ENCODE peak calls at places on chromosomes 12 and 14, in six cellular contexts. G is K562, Y is HepG2, P is mammary epithelial cell, C is DND-41, W is fibroblast of lung. B is an unnamed sample.

GRCh38 chr14:106318700-106319099 is 792.3 kb downstream of the TMEM121 start:
- DNase-seq in G (peak), C (peak), P (no peak), Y (no peak), W (no peak), B (no peak)

GRCh38 chr14:51304956-51305355 is 64.9 kb downstream of the TMX1 start:
- DNase-seq in W (peak), Y (no peak), G (no peak), C (no peak), P (peak), B (no peak)

GRCh38 chr12:71158361-71158882 is 623 bp upstream of the TSPAN8 start:
- DNase-seq in P (no peak), C (no peak), G (no peak), W (peak), Y (peak), B (peak)

GRCh38 chr12:94180558-94181296 is 32.4 kb downstream of the PLXNC1 start:
- DNase-seq in P (peak), Y (peak), C (no peak), G (no peak), W (peak), B (no peak)

GRCh38 chr12:19778111-19778688 is 338.9 kb downstream of the AEBP2 start:
- DNase-seq in P (no peak), Y (no peak), W (peak), G (no peak), C (no peak), B (no peak)

GRCh38 chr12:83826112-83826511 is 1086.5 kb downstream of the SLC6A15 start:
- DNase-seq in Y (no peak), G (peak), W (no peak), C (peak), P (peak), B (peak)

GRCh38 chr12:50221228-50222008 is 54.2 kb upstream of the CERS5 start:
- DNase-seq in C (peak), G (peak), Y (no peak), W (peak), P (peak), B (no peak)

GRCh38 chr12:43099691-43100163 is 452.3 kb downstream of the ADAMTS20 start:
- DNase-seq in W (peak), G (no peak), Y (no peak), P (no peak), C (no peak), B (no peak)

GRCh38 chr12:1760566-1761382 is 59.6 kb upstream of the LRTM2 start:
- DNase-seq in P (peak), C (no peak), Y (peak), G (peak), W (peak), B (no peak)

GRCh38 chr14:69719501-69719951 is 47.4 kb upstream of the SRSF5 start:
- DNase-seq in W (peak), Y (no peak), P (peak), C (no peak), G (no peak), B (no peak)

GRCh38 chr12:94571556-94571955 is 78.8 kb downstream of the TMCC3 start:
- DNase-seq in C (no peak), P (peak), W (peak), G (no peak), Y (peak), B (peak)

GRCh38 chr14:99952453-99952852 is 112.8 kb upstream of the EVL start:
- DNase-seq in P (no peak), W (no peak), Y (no peak), C (no peak), G (no peak), B (no peak)
- H3K9ac ChIP-seq in P (no peak), W (no peak), Y (no peak), C (no peak), G (no peak), B (no peak)

GRCh38 chr12:131380220-131380957 is 330.5 kb upstream of the SFSWAP start:
- DNase-seq in C (no peak), P (no peak), W (no peak), G (no peak), Y (no peak), B (no peak)
- H3K9ac ChIP-seq in C (no peak), P (no peak), W (no peak), G (no peak), Y (no peak), B (no peak)

GRCh38 chr12:89238593-89238992 is 113.7 kb downstream of the DUSP6 start:
- DNase-seq in W (no peak), G (no peak), C (peak), P (no peak), Y (no peak), B (no peak)
- H3K9ac ChIP-seq in W (no peak), G (no peak), C (peak), P (no peak), Y (no peak), B (no peak)

DNA sequence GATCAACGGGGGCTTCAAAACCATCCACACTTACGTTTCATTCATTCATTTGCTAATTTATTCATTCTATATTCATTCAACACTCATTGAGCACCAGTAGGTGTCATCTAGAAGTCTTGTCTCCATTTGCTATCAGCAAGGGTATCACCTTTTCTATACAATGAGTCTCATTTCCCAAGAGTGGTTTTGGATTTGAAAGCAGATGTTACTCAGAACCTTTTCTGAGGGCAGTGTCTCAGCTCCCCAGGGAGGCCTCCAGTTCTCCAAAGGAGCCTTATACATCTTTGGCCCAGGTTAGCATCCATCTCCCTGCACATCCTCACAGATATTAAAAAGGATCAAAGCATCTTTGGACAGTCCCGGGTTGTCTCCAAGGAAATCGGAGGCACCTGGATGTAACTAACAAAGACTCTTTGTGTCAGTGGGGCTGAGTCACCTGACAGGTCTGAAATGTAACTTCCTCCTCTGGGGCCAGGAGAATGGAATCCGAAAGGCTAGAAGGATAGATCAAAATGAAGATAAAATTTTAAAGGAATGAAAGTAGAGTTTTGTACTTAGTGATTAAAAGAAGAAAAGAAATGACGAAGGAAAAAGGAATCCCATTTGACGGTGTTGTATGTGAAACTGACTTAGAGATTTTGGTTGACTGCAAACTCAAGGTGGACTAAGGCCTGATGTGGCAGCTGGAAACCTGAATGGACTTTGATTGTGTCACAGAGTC is 103.0 kb downstream of the VCPKMT start:
- DNase-seq in G (no peak), C (no peak), P (peak), Y (peak), W (peak), B (peak)
- H3K9ac ChIP-seq in G (no peak), C (no peak), P (peak), Y (no peak), W (no peak), B (no peak)

GRCh38 chr12:4027412-4027811 is 154.2 kb upstream of the PARP11 start:
- DNase-seq in W (no peak), C (peak), Y (peak), G (no peak), P (no peak), B (no peak)

GRCh38 chr12:4034926-4035325 is 161.7 kb upstream of the PARP11 start:
- DNase-seq in Y (peak), P (no peak), G (no peak), C (no peak), W (no peak), B (no peak)

GRCh38 chr12:4032906-4033628 is 159.9 kb upstream of the PARP11 start:
- DNase-seq in W (peak), G (no peak), C (no peak), P (peak), Y (no peak), B (no peak)

GRCh38 chr12:4031703-4032291 is 158.6 kb upstream of the PARP11 start:
- DNase-seq in C (no peak), G (no peak), P (peak), W (peak), Y (no peak), B (peak)

GRCh38 chr12:4030938-4031702 is 157.9 kb upstream of the PARP11 start:
- DNase-seq in W (peak), G (peak), Y (peak), C (no peak), P (peak), B (peak)
- H3K9ac ChIP-seq in W (peak), G (no peak), Y (no peak), C (no peak), P (peak), B (peak)

GRCh38 chr14:91332448-91333059 is 85.1 kb downstream of the CCDC88C start:
- DNase-seq in G (peak), C (no peak), P (no peak), Y (peak), W (no peak), B (peak)

GRCh38 chr14:91333640-91334039 is 84.0 kb downstream of the CCDC88C start:
- DNase-seq in Y (no peak), W (no peak), P (no peak), G (no peak), C (no peak), B (no peak)

GRCh38 chr14:91336093-91336450 is 81.5 kb downstream of the CCDC88C start:
- DNase-seq in G (no peak), Y (no peak), C (no peak), W (no peak), P (no peak), B (no peak)

GRCh38 chr14:91337699-91338335 is 79.8 kb downstream of the CCDC88C start:
- DNase-seq in Y (no peak), P (no peak), C (no peak), G (no peak), W (no peak), B (no peak)

DNA sequence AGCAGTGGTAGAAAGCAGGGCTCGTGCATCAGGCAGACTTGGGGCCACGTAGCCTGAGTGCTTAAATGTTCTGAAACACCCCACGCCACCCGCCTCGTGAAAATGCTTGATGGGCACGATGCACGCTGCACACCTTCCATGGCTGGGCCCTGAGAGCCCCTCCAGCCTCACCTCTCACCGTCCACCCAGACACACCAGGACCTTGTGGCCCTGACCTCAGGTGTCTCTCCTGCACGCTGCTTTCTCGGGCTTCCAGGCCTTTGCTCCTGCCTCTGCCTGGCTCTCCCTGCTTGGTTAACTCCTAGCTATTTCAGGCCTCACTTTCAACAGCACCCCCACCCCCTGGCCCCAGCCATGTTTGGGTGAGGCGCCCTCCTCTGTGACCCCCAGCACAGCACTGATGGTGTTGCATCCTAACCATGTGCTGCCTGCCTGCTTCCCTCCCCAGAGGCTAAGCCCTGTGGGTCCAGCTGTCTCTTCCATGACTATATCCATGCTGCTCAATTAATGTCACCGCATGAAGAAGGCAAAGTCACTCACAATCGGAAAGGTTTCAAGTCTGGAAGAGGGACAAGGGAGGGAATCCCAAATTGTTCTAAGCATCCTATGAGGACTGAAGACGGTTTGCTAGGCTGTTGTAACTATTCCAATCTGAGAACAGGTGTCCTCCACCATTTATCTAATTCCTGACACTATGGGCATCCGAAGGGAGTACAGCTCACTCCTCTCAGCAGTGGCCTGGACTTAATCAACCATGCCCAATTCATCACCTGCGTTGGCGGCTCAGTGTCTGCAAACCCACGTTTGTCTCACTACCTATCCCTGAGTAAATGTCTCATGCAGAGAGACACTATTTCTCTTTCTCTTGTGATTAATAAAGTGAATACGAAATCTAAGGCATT is 82.2 kb downstream of the CCDC88C start:
- DNase-seq in W (no peak), G (no peak), P (no peak), Y (no peak), C (no peak), B (no peak)
- H3K9ac ChIP-seq in W (no peak), G (no peak), P (no peak), Y (no peak), C (no peak), B (no peak)

GRCh38 chr14:77580964-77581505 is 35.4 kb downstream of the SPTLC2 start:
- DNase-seq in G (no peak), C (no peak), Y (no peak), W (peak), P (no peak), B (no peak)
- H3K9ac ChIP-seq in G (no peak), C (no peak), Y (no peak), W (peak), P (no peak), B (peak)

GRCh38 chr12:108911915-108912314 is 32.0 kb downstream of the DAO start:
- DNase-seq in Y (no peak), P (peak), G (no peak), C (no peak), W (no peak), B (no peak)

GRCh38 chr12:108916336-108916735 is 36.4 kb downstream of the DAO start:
- DNase-seq in Y (no peak), P (no peak), W (no peak), C (no peak), G (no peak), B (no peak)

GRCh38 chr12:108912361-108912760 is 32.5 kb downstream of the DAO start:
- DNase-seq in Y (no peak), G (no peak), P (no peak), W (no peak), C (no peak), B (no peak)

GRCh38 chr12:108915632-108916133 is 35.8 kb downstream of the DAO start:
- DNase-seq in Y (no peak), C (no peak), W (no peak), P (no peak), G (peak), B (no peak)

DNA sequence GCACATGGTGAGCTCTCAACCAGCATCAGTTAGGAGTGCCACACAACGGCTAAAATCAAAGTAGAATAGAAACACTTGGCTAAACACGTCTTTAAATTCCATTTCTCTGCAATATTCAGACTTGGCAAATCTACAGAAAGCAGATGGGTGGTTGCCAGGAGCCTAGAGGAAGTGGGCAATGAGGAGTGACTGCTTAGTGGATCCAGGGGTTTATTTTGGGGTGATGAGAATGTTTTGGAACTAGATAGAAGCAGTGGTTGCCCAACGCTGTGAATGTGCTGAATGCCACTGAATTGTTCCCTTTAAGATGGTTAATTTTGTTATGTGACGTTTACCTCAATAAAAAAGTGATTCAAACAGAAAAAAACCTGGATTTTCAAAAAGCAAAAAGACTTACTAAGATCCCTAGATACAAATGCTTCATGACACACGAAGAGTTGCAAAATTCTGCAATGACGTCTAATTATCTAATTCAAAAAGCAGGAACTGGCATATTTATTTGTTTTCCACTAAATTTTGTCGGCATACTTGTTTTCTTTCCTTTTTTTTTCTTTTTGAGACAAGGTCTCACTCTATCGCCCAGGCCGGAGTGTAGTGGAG is 34.2 kb downstream of the DAO start:
- DNase-seq in P (peak), C (no peak), W (peak), G (no peak), Y (no peak), B (no peak)
- H3K9ac ChIP-seq in P (no peak), C (no peak), W (no peak), G (no peak), Y (no peak), B (no peak)

DNA sequence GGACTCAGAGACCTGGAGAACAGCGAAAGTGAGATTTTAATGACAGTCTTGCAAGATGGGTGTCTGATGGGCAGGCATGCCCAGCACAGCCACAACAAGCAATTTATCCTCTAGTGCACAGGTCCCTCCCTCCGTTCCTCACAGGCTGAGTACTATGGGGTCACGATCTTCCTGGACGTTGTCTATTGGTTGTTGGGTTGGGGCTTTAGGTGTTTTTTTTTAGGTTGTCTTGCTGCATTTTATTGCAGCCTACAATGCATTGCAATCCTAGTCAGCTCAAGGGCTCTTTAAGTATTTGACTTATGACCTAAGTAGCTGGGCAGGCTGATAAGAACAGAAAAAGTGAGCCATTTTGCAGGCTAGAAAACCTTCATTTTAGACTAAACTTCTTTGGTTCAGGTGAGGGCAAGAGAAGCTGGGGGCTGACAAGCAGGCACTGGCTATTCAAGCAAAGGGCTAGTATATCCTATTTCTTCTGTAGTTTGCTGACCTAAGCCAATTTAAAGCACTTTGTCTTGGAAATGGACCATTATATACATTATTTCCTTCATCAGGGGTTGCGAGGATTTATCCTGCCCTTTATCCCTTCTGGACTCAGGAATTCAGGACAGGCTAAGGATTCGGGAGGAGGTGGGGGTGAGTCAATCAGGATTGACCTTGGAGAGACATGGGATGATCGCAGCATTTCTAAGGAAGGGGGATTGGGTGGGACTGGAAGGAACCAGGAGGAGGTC is 6.0 kb downstream of the KRT7 start:
- DNase-seq in P (no peak), C (no peak), W (no peak), G (no peak), Y (no peak), B (no peak)
- H3K9ac ChIP-seq in P (no peak), C (no peak), W (no peak), G (no peak), Y (no peak), B (no peak)

GRCh38 chr12:132535046-132535445 is 45.1 kb downstream of the FBRSL1 start:
- DNase-seq in Y (no peak), G (no peak), P (no peak), C (no peak), W (no peak), B (no peak)
- H3K9ac ChIP-seq in Y (no peak), G (no peak), P (no peak), C (no peak), W (no peak), B (no peak)

B was measured in colonic mucosa.